ENCODE peak calls at places on chromosomes 12 and 14, in five cellular contexts. F is H7; S is amniotic stem cell; C is CD4-positive, alpha-beta memory T cell; G is neural progenitor cell. N is an unnamed sample.

GRCh38 chr12:9798008-9798619 is 29.2 kb upstream of the KLRF1 start:
- DNase-seq in F (peak), S (no peak), C (peak), G (peak), N (peak)

GRCh38 chr12:104249017-104249416 is 33.4 kb downstream of the TXNRD1 start:
- DNase-seq in F (no peak), S (no peak), C (no peak), G (no peak), N (no peak)

GRCh38 chr14:68624541-68625220 is 168.2 kb downstream of the ZFP36L1 start:
- DNase-seq in F (no peak), S (no peak), C (no peak), G (no peak), N (no peak)

GRCh38 chr12:52517888-52518287 is 2.3 kb downstream of the KRT5 start:
- DNase-seq in F (peak), S (no peak), C (no peak), G (no peak), N (no peak)

GRCh38 chr14:75521415-75522199 is 662 bp upstream of the BATF start:
- DNase-seq in F (no peak), S (no peak), C (no peak), G (no peak), N (no peak)

GRCh38 chr14:53470351-53471043 is 317.4 kb upstream of the DDHD1 start:
- DNase-seq in F (no peak), S (no peak), C (no peak), G (no peak), N (no peak)

GRCh38 chr12:80041071-80041470 is 58.3 kb upstream of the OTOGL start:
- DNase-seq in F (no peak), S (no peak), C (no peak), G (peak), N (no peak)

GRCh38 chr14:35883677-35884293 is 57.6 kb downstream of the BRMS1L start:
- DNase-seq in F (peak), S (no peak), C (no peak), G (peak), N (peak)

GRCh38 chr12:114562654-114563053 is 121.3 kb downstream of the TBX3 start:
- DNase-seq in F (no peak), S (no peak), C (no peak), G (no peak), N (no peak)

GRCh38 chr14:74599946-74600345 is 12.1 kb downstream of the LTBP2 start:
- DNase-seq in F (no peak), S (no peak), C (no peak), G (no peak), N (no peak)

GRCh38 chr12:51926064-51926632 is 18.8 kb downstream of the ACVRL1 start:
- DNase-seq in F (no peak), S (no peak), C (no peak), G (no peak), N (no peak)

GRCh38 chr14:22836301-22837058 is at the start of gene MMP14:
- DNase-seq in F (peak), S (peak), C (no peak), G (peak), N (no peak)

GRCh38 chr14:56422703-56423213 is 156.8 kb upstream of the TMEM260 start:
- DNase-seq in F (peak), S (peak), C (no peak), G (peak), N (peak)

GRCh38 chr14:94473666-94474410 is 2.2 kb downstream of the SERPINA9 start:
- DNase-seq in F (no peak), S (no peak), C (no peak), G (no peak), N (no peak)

GRCh38 chr12:94832780-94833760 is 170.4 kb downstream of the NDUFA12 start:
- DNase-seq in F (peak), S (no peak), C (no peak), G (peak), N (peak)

GRCh38 chr14:104801284-104802119 is 601 bp downstream of the ZBTB42 start:
- DNase-seq in F (peak), S (no peak), C (peak), G (no peak), N (no peak)

GRCh38 chr12:13576935-13577334 is 380.4 kb downstream of the EMP1 start:
- DNase-seq in F (no peak), S (no peak), C (no peak), G (peak), N (no peak)

GRCh38 chr12:27462151-27462694 is 15.7 kb downstream of the SMCO2 start:
- DNase-seq in F (no peak), S (peak), C (no peak), G (no peak), N (no peak)

GRCh38 chr12:42564540-42564939 is 25.0 kb downstream of the PRICKLE1 start:
- DNase-seq in F (no peak), S (no peak), C (no peak), G (no peak), N (no peak)

GRCh38 chr14:104687601-104688504 is 1.6 kb upstream of the INF2 start:
- DNase-seq in F (peak), S (no peak), C (no peak), G (peak), N (peak)

GRCh38 chr12:132491349-132491663 is 1.4 kb downstream of the FBRSL1 start:
- DNase-seq in F (no peak), S (no peak), C (no peak), G (no peak), N (no peak)

GRCh38 chr12:42216737-42217136 is 21.3 kb downstream of the YAF2 start:
- DNase-seq in F (no peak), S (no peak), C (no peak), G (no peak), N (no peak)

GRCh38 chr14:73729015-73729330 is 14.8 kb upstream of the PNMA1 start:
- DNase-seq in F (no peak), S (no peak), C (no peak), G (no peak), N (no peak)

GRCh38 chr12:96989916-96990315 is 82.9 kb downstream of the NEDD1 start:
- DNase-seq in F (peak), S (no peak), C (no peak), G (peak), N (no peak)

GRCh38 chr14:68016243-68016914 is 196.8 kb downstream of the RAD51B start:
- DNase-seq in F (no peak), S (no peak), C (no peak), G (no peak), N (no peak)

GRCh38 chr12:26080911-26081310 is 43.9 kb downstream of the BHLHE41 start:
- DNase-seq in F (no peak), S (no peak), C (no peak), G (no peak), N (no peak)